ENCODE peak calls at places on chromosomes 2 and 18, in five cellular contexts. One of them, this sample, is unnamed.
A peak's percentile ranks its signal among the peaks of the same experiment; 100 is the strongest.

GRCh38 chr18:47881752-47882455 is 48.6 kb downstream of the SMAD2 start:
- DNase-seq in stomach: no peak
- DNase-seq in H7: no peak
- DNase-seq in tibial artery: no peak
- DNase-seq in sigmoid colon: no peak
- DNase-seq in this sample: no peak

GRCh38 chr2:46540496-46541342 is 61.4 kb downstream of the TMEM247 start:
- DNase-seq in stomach: no peak
- DNase-seq in H7: no peak
- DNase-seq in tibial artery: peak; percentile 77
- DNase-seq in sigmoid colon: no peak
- DNase-seq in this sample: no peak

GRCh38 chr2:74375838-74376237 is 4.3 kb downstream of the DCTN1 start:
- DNase-seq in stomach: no peak
- DNase-seq in H7: no peak
- DNase-seq in tibial artery: no peak
- DNase-seq in sigmoid colon: no peak
- DNase-seq in this sample: no peak

GRCh38 chr2:68436270-68436669 is 30.8 kb downstream of the FBXO48 start:
- DNase-seq in stomach: no peak
- DNase-seq in H7: no peak
- DNase-seq in tibial artery: no peak
- DNase-seq in sigmoid colon: no peak
- DNase-seq in this sample: no peak

GRCh38 chr2:241315879-241316700 is at the start of gene SEPTIN2:
- DNase-seq in stomach: no peak
- DNase-seq in H7: no peak
- DNase-seq in tibial artery: no peak
- DNase-seq in sigmoid colon: peak; percentile 89
- DNase-seq in this sample: no peak

GRCh38 chr2:238502088-238502810 is 75.5 kb downstream of the ASB1 start:
- DNase-seq in stomach: no peak
- DNase-seq in H7: no peak
- DNase-seq in tibial artery: peak; percentile 23
- DNase-seq in sigmoid colon: no peak
- DNase-seq in this sample: no peak

GRCh38 chr2:26591619-26592505 is 49.3 kb downstream of the CIB4 start:
- DNase-seq in stomach: no peak
- DNase-seq in H7: no peak
- DNase-seq in tibial artery: peak; percentile 44
- DNase-seq in sigmoid colon: peak; percentile 45
- DNase-seq in this sample: no peak

GRCh38 chr18:77700051-77700450 is 450.4 kb downstream of the GALR1 start:
- DNase-seq in stomach: no peak
- DNase-seq in H7: no peak
- DNase-seq in tibial artery: no peak
- DNase-seq in sigmoid colon: no peak
- DNase-seq in this sample: no peak

GRCh38 chr2:231425291-231425810 is 29.8 kb downstream of the B3GNT7 start:
- DNase-seq in stomach: no peak
- DNase-seq in H7: no peak
- DNase-seq in tibial artery: no peak
- DNase-seq in sigmoid colon: no peak
- DNase-seq in this sample: no peak

GRCh38 chr2:61928816-61929471 is 23.5 kb downstream of the COMMD1 start:
- DNase-seq in stomach: no peak
- DNase-seq in H7: peak; percentile 15
- DNase-seq in tibial artery: no peak
- DNase-seq in sigmoid colon: no peak
- DNase-seq in this sample: no peak

GRCh38 chr18:75116809-75117208 is 92.1 kb downstream of the PTGR3 start:
- DNase-seq in stomach: no peak
- DNase-seq in H7: peak; percentile 25
- DNase-seq in tibial artery: no peak
- DNase-seq in sigmoid colon: no peak
- DNase-seq in this sample: no peak

GRCh38 chr2:239376351-239376750 is 24.5 kb downstream of the HDAC4 start:
- DNase-seq in stomach: no peak
- DNase-seq in H7: no peak
- DNase-seq in tibial artery: peak; percentile 61
- DNase-seq in sigmoid colon: peak; percentile 63
- DNase-seq in this sample: peak; percentile 37

GRCh38 chr2:88110830-88111229 is 17.0 kb downstream of the FABP1 start:
- DNase-seq in stomach: no peak
- DNase-seq in H7: no peak
- DNase-seq in tibial artery: no peak
- DNase-seq in sigmoid colon: no peak
- DNase-seq in this sample: no peak

GRCh38 chr2:177746358-177746757 is 326.2 kb downstream of the PDE11A start:
- DNase-seq in stomach: no peak
- DNase-seq in H7: no peak
- DNase-seq in tibial artery: no peak
- DNase-seq in sigmoid colon: no peak
- DNase-seq in this sample: no peak

GRCh38 chr2:44770221-44771187 is 171.0 kb upstream of the SIX3 start:
- DNase-seq in stomach: no peak
- DNase-seq in H7: peak; percentile 60
- DNase-seq in tibial artery: no peak
- DNase-seq in sigmoid colon: no peak
- DNase-seq in this sample: no peak

GRCh38 chr2:24018241-24018640 is 8.4 kb downstream of the MFSD2B start:
- DNase-seq in stomach: no peak
- DNase-seq in H7: peak; percentile 33
- DNase-seq in tibial artery: no peak
- DNase-seq in sigmoid colon: no peak
- DNase-seq in this sample: no peak

GRCh38 chr18:79980585-79980984 is 7.8 kb downstream of the TXNL4A start:
- DNase-seq in stomach: no peak
- DNase-seq in H7: no peak
- DNase-seq in tibial artery: no peak
- DNase-seq in sigmoid colon: no peak
- DNase-seq in this sample: no peak
- H3K36me3 ChIP-seq in stomach: peaks cover 33% of the 10 kb centered on the region
- H3K36me3 ChIP-seq in H7: peaks cover 12% of the 10 kb centered on the region
- H3K36me3 ChIP-seq in tibial artery: peaks cover 4% of the 10 kb centered on the region
- H3K36me3 ChIP-seq in sigmoid colon: no peaks in the 10 kb centered on the region
- H3K36me3 ChIP-seq in this sample: no peaks in the 10 kb centered on the region

DNA sequence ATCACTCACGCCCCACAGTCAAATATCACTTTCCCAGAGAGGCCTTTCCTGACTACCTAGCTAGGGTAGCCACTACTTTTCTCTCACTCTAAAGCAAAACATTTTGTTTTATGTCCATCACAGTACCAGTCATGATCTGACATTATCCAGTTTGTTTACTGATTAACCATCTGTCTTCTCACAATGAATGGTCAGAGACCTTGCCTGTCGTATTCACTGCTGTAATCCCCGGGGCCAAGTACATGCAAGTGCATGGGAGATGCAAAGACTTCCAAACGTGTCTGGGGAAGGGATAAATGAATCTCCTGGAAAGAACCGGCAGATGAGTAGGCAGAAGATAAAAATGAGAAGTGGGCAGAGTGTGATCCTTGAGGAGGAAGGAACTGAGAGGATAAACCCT is 39.7 kb downstream of the THUMPD2 start:
- DNase-seq in stomach: no peak
- DNase-seq in H7: no peak
- DNase-seq in tibial artery: no peak
- DNase-seq in sigmoid colon: no peak
- DNase-seq in this sample: no peak
- H3K36me3 ChIP-seq in stomach: peaks cover 92% of the 10 kb centered on the region
- H3K36me3 ChIP-seq in H7: peaks cover 11% of the 10 kb centered on the region
- H3K36me3 ChIP-seq in tibial artery: peaks cover 20% of the 10 kb centered on the region
- H3K36me3 ChIP-seq in sigmoid colon: peaks cover 6% of the 10 kb centered on the region
- H3K36me3 ChIP-seq in this sample: peaks cover 36% of the 10 kb centered on the region

GRCh38 chr18:51083398-51083797 is 53.4 kb downstream of the SMAD4 start:
- DNase-seq in stomach: no peak
- DNase-seq in H7: no peak
- DNase-seq in tibial artery: no peak
- DNase-seq in sigmoid colon: no peak
- DNase-seq in this sample: no peak
- H3K36me3 ChIP-seq in stomach: peaks cover 83% of the 10 kb centered on the region
- H3K36me3 ChIP-seq in H7: peaks cover 4% of the 10 kb centered on the region
- H3K36me3 ChIP-seq in tibial artery: peaks cover 69% of the 10 kb centered on the region
- H3K36me3 ChIP-seq in sigmoid colon: peaks cover 11% of the 10 kb centered on the region
- H3K36me3 ChIP-seq in this sample: peaks cover under 1% of the 10 kb centered on the region

DNA sequence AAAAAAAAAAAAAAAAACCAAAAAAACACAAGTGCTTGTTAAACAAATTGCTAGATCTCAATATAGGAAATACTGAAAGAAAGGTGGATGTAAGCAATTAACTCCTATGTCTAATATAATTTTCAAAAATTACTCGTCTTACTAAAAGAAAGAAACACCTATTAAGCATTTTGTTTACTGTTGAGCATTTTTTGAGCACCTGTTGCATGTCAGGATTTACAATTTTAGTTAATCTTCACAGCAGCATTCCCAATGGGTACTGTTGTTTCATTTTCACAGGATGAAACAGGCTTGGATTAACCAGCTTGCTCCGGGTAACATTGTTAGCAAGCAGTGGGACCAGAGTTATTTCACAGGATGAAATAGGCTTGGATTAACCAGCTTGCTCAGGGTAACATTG is 4.8 kb downstream of the ZNF638 start:
- DNase-seq in stomach: no peak
- DNase-seq in H7: no peak
- DNase-seq in tibial artery: no peak
- DNase-seq in sigmoid colon: no peak
- DNase-seq in this sample: no peak
- H3K36me3 ChIP-seq in stomach: peaks cover 3% of the 10 kb centered on the region
- H3K36me3 ChIP-seq in H7: no peaks in the 10 kb centered on the region
- H3K36me3 ChIP-seq in tibial artery: no peaks in the 10 kb centered on the region
- H3K36me3 ChIP-seq in sigmoid colon: no peaks in the 10 kb centered on the region
- H3K36me3 ChIP-seq in this sample: no peaks in the 10 kb centered on the region

GRCh38 chr18:24112874-24113615 is 25.8 kb upstream of the CABYR start:
- DNase-seq in stomach: no peak
- DNase-seq in H7: no peak
- DNase-seq in tibial artery: no peak
- DNase-seq in sigmoid colon: no peak
- DNase-seq in this sample: peak; percentile 76
- H3K36me3 ChIP-seq in stomach: peaks cover 17% of the 10 kb centered on the region
- H3K36me3 ChIP-seq in H7: peaks cover 4% of the 10 kb centered on the region
- H3K36me3 ChIP-seq in tibial artery: no peaks in the 10 kb centered on the region
- H3K36me3 ChIP-seq in sigmoid colon: no peaks in the 10 kb centered on the region
- H3K36me3 ChIP-seq in this sample: no peaks in the 10 kb centered on the region

GRCh38 chr18:79728931-79729586 is 49.5 kb downstream of the CTDP1 start:
- DNase-seq in stomach: no peak
- DNase-seq in H7: no peak
- DNase-seq in tibial artery: no peak
- DNase-seq in sigmoid colon: no peak
- DNase-seq in this sample: no peak

GRCh38 chr18:79725486-79725885 is 45.9 kb downstream of the CTDP1 start:
- DNase-seq in stomach: no peak
- DNase-seq in H7: no peak
- DNase-seq in tibial artery: no peak
- DNase-seq in sigmoid colon: no peak
- DNase-seq in this sample: no peak

GRCh38 chr18:79726721-79727120 is 47.1 kb downstream of the CTDP1 start:
- DNase-seq in stomach: no peak
- DNase-seq in H7: no peak
- DNase-seq in tibial artery: no peak
- DNase-seq in sigmoid colon: no peak
- DNase-seq in this sample: no peak

GRCh38 chr18:79729611-79730010 is 50.0 kb downstream of the CTDP1 start:
- DNase-seq in stomach: no peak
- DNase-seq in H7: no peak
- DNase-seq in tibial artery: no peak
- DNase-seq in sigmoid colon: no peak
- DNase-seq in this sample: no peak

GRCh38 chr18:79727211-79727610 is 47.6 kb downstream of the CTDP1 start:
- DNase-seq in stomach: no peak
- DNase-seq in H7: no peak
- DNase-seq in tibial artery: no peak
- DNase-seq in sigmoid colon: no peak
- DNase-seq in this sample: no peak
- H3K36me3 ChIP-seq in stomach: peaks cover 100% of the 10 kb centered on the region
- H3K36me3 ChIP-seq in H7: peaks cover 3% of the 10 kb centered on the region
- H3K36me3 ChIP-seq in tibial artery: peaks cover 51% of the 10 kb centered on the region
- H3K36me3 ChIP-seq in sigmoid colon: peaks cover 27% of the 10 kb centered on the region
- H3K36me3 ChIP-seq in this sample: peaks cover 8% of the 10 kb centered on the region

GRCh38 chr2:217903142-217903858 is 99.5 kb downstream of the TNS1 start:
- DNase-seq in stomach: no peak
- DNase-seq in H7: no peak
- DNase-seq in tibial artery: no peak
- DNase-seq in sigmoid colon: no peak
- DNase-seq in this sample: no peak

GRCh38 chr2:217900780-217901360 is 101.9 kb downstream of the TNS1 start:
- DNase-seq in stomach: no peak
- DNase-seq in H7: no peak
- DNase-seq in tibial artery: no peak
- DNase-seq in sigmoid colon: no peak
- DNase-seq in this sample: no peak

GRCh38 chr2:217901400-217901799 is 101.4 kb downstream of the TNS1 start:
- DNase-seq in stomach: no peak
- DNase-seq in H7: no peak
- DNase-seq in tibial artery: no peak
- DNase-seq in sigmoid colon: no peak
- DNase-seq in this sample: no peak

GRCh38 chr2:217902281-217903141 is 100.3 kb downstream of the TNS1 start:
- DNase-seq in stomach: peak; percentile 84
- DNase-seq in H7: no peak
- DNase-seq in tibial artery: peak; percentile 95
- DNase-seq in sigmoid colon: peak; percentile 95
- DNase-seq in this sample: peak; percentile 80

DNA sequence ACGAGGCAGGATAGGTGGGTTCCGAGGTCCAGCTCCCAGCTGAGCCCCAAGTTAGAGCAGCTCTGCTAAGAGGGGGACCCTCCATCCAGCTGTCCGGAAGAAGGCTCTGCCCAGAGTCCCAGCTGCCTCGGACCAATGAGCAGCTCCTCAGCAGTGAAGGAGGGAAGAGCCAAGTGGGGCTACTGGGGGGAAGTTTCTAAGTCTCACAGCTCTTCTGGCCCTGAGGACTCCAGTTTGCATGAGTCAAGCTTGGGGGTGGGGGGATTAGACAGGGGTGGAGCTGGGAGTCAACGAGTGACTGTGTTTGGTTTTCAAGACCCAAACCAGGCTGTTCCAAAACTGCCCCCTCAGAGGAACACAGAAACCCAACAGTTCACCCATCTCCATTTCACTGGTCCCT is 101.0 kb downstream of the TNS1 start:
- DNase-seq in stomach: no peak
- DNase-seq in H7: no peak
- DNase-seq in tibial artery: peak; percentile 91
- DNase-seq in sigmoid colon: peak; percentile 88
- DNase-seq in this sample: no peak
- H3K36me3 ChIP-seq in stomach: peaks cover 44% of the 10 kb centered on the region
- H3K36me3 ChIP-seq in H7: no peaks in the 10 kb centered on the region
- H3K36me3 ChIP-seq in tibial artery: peaks cover 51% of the 10 kb centered on the region
- H3K36me3 ChIP-seq in sigmoid colon: peaks cover 32% of the 10 kb centered on the region
- H3K36me3 ChIP-seq in this sample: peaks cover 26% of the 10 kb centered on the region

DNA sequence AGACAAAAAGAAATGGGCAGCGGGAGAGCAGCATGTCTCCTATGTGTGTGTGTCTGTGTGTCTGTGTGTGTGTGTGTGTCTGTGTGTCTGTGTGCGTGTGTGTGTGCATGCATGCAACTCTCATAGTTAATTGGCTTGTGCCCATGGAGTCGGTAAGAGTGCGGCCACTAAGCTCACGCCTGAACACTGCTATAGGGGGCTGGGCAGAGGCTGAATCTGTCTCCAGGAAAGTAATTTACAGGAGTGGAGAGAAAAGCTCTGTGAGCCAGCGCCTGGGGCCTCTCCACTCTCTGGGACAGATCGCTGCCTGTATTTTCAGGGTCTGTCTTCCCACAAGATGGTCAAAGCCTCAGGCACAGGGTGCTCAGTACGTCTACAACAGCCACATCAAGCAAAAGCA is 553.4 kb downstream of the TNS1 start:
- DNase-seq in stomach: no peak
- DNase-seq in H7: no peak
- DNase-seq in tibial artery: no peak
- DNase-seq in sigmoid colon: no peak
- DNase-seq in this sample: no peak
- H3K36me3 ChIP-seq in stomach: no peaks in the 10 kb centered on the region
- H3K36me3 ChIP-seq in H7: no peaks in the 10 kb centered on the region
- H3K36me3 ChIP-seq in tibial artery: no peaks in the 10 kb centered on the region
- H3K36me3 ChIP-seq in sigmoid colon: no peaks in the 10 kb centered on the region
- H3K36me3 ChIP-seq in this sample: no peaks in the 10 kb centered on the region

This sample was measured in pancreas.